ENCODE peak calls at places on chromosomes 3 and 15, in eight cellular contexts. G is fibroblast of lung, R is neuronal stem cell, Z is small intestine, N is GM12865, S is uterus, K is AG10803, H is brain microvascular endothelial cell. U is an unnamed sample.

GRCh38 chr3:100954990-100955389 is 38.2 kb downstream of the ABI3BP start:
- DNase-seq in K (peak; percentile 97), R (no peak), G (peak; percentile 93), S (peak; percentile 32), N (no peak), H (peak; percentile 95), Z (no peak), U (no peak)

GRCh38 chr15:66838671-66839239 is 136.7 kb downstream of the SMAD6 start:
- DNase-seq in G (peak; percentile 52), N (no peak), S (no peak), H (peak; percentile 51), K (peak; percentile 47), R (no peak), Z (peak; percentile 17), U (no peak)

GRCh38 chr15:57559875-57560274 is 31.8 kb upstream of the MYZAP start:
- DNase-seq in S (peak; percentile 61), H (peak; percentile 48), G (no peak), R (peak; percentile 64), K (peak; percentile 31), Z (peak; percentile 98), N (peak; percentile 54), U (no peak)

GRCh38 chr15:48459571-48460461 is 128.6 kb downstream of the DUT start:
- DNase-seq in N (no peak), K (peak; percentile 96), H (peak; percentile 76), S (no peak), Z (no peak), R (no peak), G (peak; percentile 86), U (no peak)

GRCh38 chr3:18790384-18790783 is 357.9 kb upstream of the KCNH8 start:
- DNase-seq in H (no peak), G (no peak), N (no peak), S (no peak), K (no peak), R (no peak), Z (no peak), U (no peak)

GRCh38 chr3:10998542-10998941 is 6.0 kb downstream of the SLC6A1 start:
- DNase-seq in K (no peak), N (no peak), S (no peak), G (no peak), Z (peak; percentile 14), H (no peak), R (no peak), U (no peak)

GRCh38 chr15:75468908-75469307 is 17.4 kb upstream of the SIN3A start:
- DNase-seq in H (no peak), G (no peak), N (no peak), K (no peak), R (no peak), Z (peak; percentile 15), S (peak; percentile 23), U (no peak)

GRCh38 chr3:4849136-4849535 is 130.1 kb upstream of the BHLHE40 start:
- DNase-seq in R (no peak), K (no peak), G (no peak), H (no peak), N (no peak), S (no peak), Z (no peak), U (no peak)

GRCh38 chr3:50617096-50617791 is at the start of gene MAPKAPK3:
- DNase-seq in R (no peak), Z (peak; percentile 73), K (no peak), G (no peak), N (peak; percentile 28), H (no peak), S (peak; percentile 62), U (no peak)

GRCh38 chr15:52651868-52652267 is 27.3 kb downstream of the ATOSA start:
- DNase-seq in K (peak; percentile 84), G (peak; percentile 97), H (peak; percentile 92), S (peak; percentile 50), Z (peak; percentile 66), R (peak; percentile 61), N (peak; percentile 86), U (peak; percentile 25)

GRCh38 chr3:189276481-189277190 is 104.9 kb downstream of the TPRG1 start:
- DNase-seq in H (peak; percentile 43), G (peak; percentile 86), R (no peak), S (no peak), K (peak; percentile 94), N (peak; percentile 32), Z (no peak), U (no peak)

GRCh38 chr15:25183581-25184330 is 229.0 kb downstream of the SNRPN start:
- DNase-seq in K (no peak), Z (no peak), N (no peak), H (no peak), S (no peak), R (no peak), G (no peak), U (no peak)

GRCh38 chr3:156382458-156383346 is 172.2 kb downstream of the SSR3 start:
- DNase-seq in N (peak; percentile 56), R (no peak), Z (peak; percentile 36), H (peak; percentile 58), S (no peak), K (no peak), G (no peak), U (no peak)

GRCh38 chr3:134445631-134446030 is 40.2 kb downstream of the ANAPC13 start:
- DNase-seq in R (no peak), N (no peak), G (peak; percentile 53), Z (peak; percentile 10), K (peak; percentile 81), S (no peak), H (peak; percentile 76), U (no peak)

GRCh38 chr3:155979746-155980145 is 109.3 kb downstream of the GMPS start:
- DNase-seq in N (no peak), R (no peak), Z (no peak), H (peak; percentile 52), K (no peak), S (no peak), G (peak; percentile 73), U (no peak)

GRCh38 chr3:50299929-50300680 is 900 bp upstream of the HYAL3 start:
- DNase-seq in G (peak; percentile 57), H (no peak), N (peak; percentile 45), S (no peak), Z (peak; percentile 58), R (no peak), K (peak; percentile 76), U (no peak)

GRCh38 chr15:25176616-25176923 is 221.8 kb downstream of the SNRPN start:
- DNase-seq in H (no peak), N (no peak), G (no peak), S (peak; percentile 2), R (no peak), Z (no peak), K (no peak), U (no peak)

GRCh38 chr3:11247362-11247761 is 24.8 kb upstream of the ATG7 start:
- DNase-seq in G (no peak), R (no peak), H (no peak), N (no peak), K (no peak), S (no peak), Z (peak; percentile 71), U (no peak)

GRCh38 chr3:58624550-58624949 is 42.0 kb downstream of the FAM3D start:
- DNase-seq in Z (no peak), S (no peak), N (no peak), H (no peak), K (no peak), R (no peak), G (no peak), U (no peak)

GRCh38 chr15:49953421-49953820 is 165.6 kb downstream of the ATP8B4 start:
- DNase-seq in Z (no peak), G (no peak), K (no peak), R (no peak), N (no peak), S (no peak), H (no peak), U (no peak)

GRCh38 chr3:183275418-183275817 is 22.4 kb downstream of the B3GNT5 start:
- DNase-seq in R (no peak), G (peak; percentile 62), N (no peak), S (no peak), H (peak; percentile 51), Z (peak; percentile 55), K (no peak), U (no peak)

GRCh38 chr15:69513986-69514385 is 61.4 kb downstream of the RPLP1 start:
- DNase-seq in S (no peak), Z (no peak), R (no peak), N (no peak), G (no peak), H (no peak), K (no peak), U (no peak)

GRCh38 chr15:65182538-65182937 is 2.6 kb downstream of the CLPX start:
- DNase-seq in H (no peak), G (no peak), K (no peak), N (peak; percentile 41), S (no peak), R (no peak), Z (no peak), U (no peak)

GRCh38 chr3:24019585-24019984 is 74.5 kb downstream of the NR1D2 start:
- DNase-seq in H (no peak), R (no peak), S (no peak), Z (no peak), K (no peak), G (no peak), N (no peak), U (no peak)

GRCh38 chr3:24018784-24019570 is 73.9 kb downstream of the NR1D2 start:
- DNase-seq in R (no peak), Z (no peak), G (no peak), H (no peak), N (no peak), S (no peak), K (no peak), U (no peak)

GRCh38 chr3:24023249-24023648 is 78.2 kb downstream of the NR1D2 start:
- DNase-seq in Z (no peak), K (no peak), G (no peak), H (no peak), S (no peak), N (no peak), R (no peak), U (no peak)

GRCh38 chr3:24017305-24017704 is 72.2 kb downstream of the NR1D2 start:
- DNase-seq in G (no peak), R (no peak), N (no peak), S (no peak), H (no peak), Z (no peak), K (no peak), U (no peak)

GRCh38 chr3:24020036-24020691 is 75.1 kb downstream of the NR1D2 start:
- DNase-seq in G (no peak), H (no peak), Z (no peak), K (no peak), S (no peak), N (no peak), R (no peak), U (no peak)
- H3K4me3 ChIP-seq in G (no peak overlapping the region), H (no peak overlapping the region), Z (no peak overlapping the region), K (no peak overlapping the region), S (no peak overlapping the region), N (no peak overlapping the region), R (no peak overlapping the region), U (no peak overlapping the region)

GRCh38 chr3:122893282-122893681 is 98.4 kb downstream of the SLC49A4 start:
- DNase-seq in G (peak; percentile 2), H (no peak), N (peak; percentile 41), R (no peak), K (no peak), Z (no peak), S (no peak), U (no peak)
- H3K4me3 ChIP-seq in G (no peak overlapping the region), H (no peak overlapping the region), N (no peak overlapping the region), R (no peak overlapping the region), K (no peak overlapping the region), Z (no peak overlapping the region), S (no peak overlapping the region), U (no peak overlapping the region)

GRCh38 chr15:40340740-40341400 is at the start of gene CCDC9B:
- DNase-seq in H (peak; percentile 81), R (no peak), Z (peak; percentile 95), K (peak; percentile 90), G (peak; percentile 81), S (peak; percentile 89), N (no peak), U (no peak)
- H3K4me3 ChIP-seq in H (peak within 1 kb of the TSS; percentile 56), R (no peak within 1 kb of the TSS), Z (peak within 1 kb of the TSS; percentile 52), K (peak within 1 kb of the TSS; percentile 79), G (peak within 1 kb of the TSS; percentile 59), S (peak within 1 kb of the TSS; percentile 41), N (no peak within 1 kb of the TSS), U (no peak within 1 kb of the TSS)

GRCh38 chr15:98678484-98678883 is 30.1 kb downstream of the IGF1R start:
- DNase-seq in K (no peak), S (no peak), R (no peak), N (no peak), H (no peak), Z (no peak), G (no peak), U (no peak)
- H3K4me3 ChIP-seq in K (no peak overlapping the region), S (no peak overlapping the region), R (no peak overlapping the region), N (no peak overlapping the region), H (no peak overlapping the region), Z (no peak overlapping the region), G (no peak overlapping the region), U (no peak overlapping the region)